ENCODE peak calls at places on chromosomes 6 and 20, in four cellular contexts. A, U, H and I are unnamed samples.

GRCh38 chr6:135182120-135182992 is 1.2 kb downstream of the MYB start:
- DNase-seq in A (no peak), U (no peak), H (peak; percentile 71), I (peak; percentile 30)

GRCh38 chr6:113732384-113732966 is 124.7 kb upstream of the MARCKS start:
- DNase-seq in U (no peak), A (peak; percentile 24), H (no peak), I (no peak)

GRCh38 chr6:118134257-118134656 is 227.2 kb downstream of the SLC35F1 start:
- DNase-seq in A (no peak), H (no peak), U (no peak), I (no peak)

GRCh38 chr6:152775441-152775840 is 24.8 kb downstream of the VIP start:
- DNase-seq in A (no peak), U (no peak), H (no peak), I (no peak)

GRCh38 chr6:117483645-117484016 is 1.2 kb downstream of the DCBLD1 start:
- DNase-seq in A (peak; percentile 44), U (no peak), H (peak; percentile 42), I (peak; percentile 59)

GRCh38 chr6:549901-550300 is 107.0 kb downstream of the HUS1B start:
- DNase-seq in H (no peak), A (no peak), U (no peak), I (no peak)

GRCh38 chr6:48111143-48111506 is at the start of gene PTCHD4:
- DNase-seq in A (peak; percentile 86), H (no peak), U (no peak), I (peak; percentile 10)

GRCh38 chr20:50163570-50164317 is 10.2 kb upstream of the PEDS1 start:
- DNase-seq in U (no peak), A (peak; percentile 47), H (peak; percentile 33), I (no peak)

GRCh38 chr20:13744403-13744802 is 40.3 kb downstream of the ESF1 start:
- DNase-seq in H (no peak), A (no peak), U (no peak), I (no peak)

GRCh38 chr6:53179961-53180651 is 31.5 kb upstream of the GCM1 start:
- DNase-seq in U (no peak), H (no peak), A (no peak), I (no peak)

GRCh38 chr6:128275681-128276080 is 244.7 kb downstream of the PTPRK start:
- DNase-seq in A (no peak), H (no peak), U (no peak), I (no peak)

GRCh38 chr6:98958791-98959190 is 11.0 kb upstream of the FBXL4 start:
- DNase-seq in A (no peak), H (no peak), U (no peak), I (no peak)
- TF ChIP-seq FOXK2 in A (no peak), H (no peak), U (no peak), I (no peak)

GRCh38 chr6:54730767-54731665 is 115.6 kb upstream of the FAM83B start:
- DNase-seq in H (no peak), U (no peak), A (no peak), I (no peak)
- TF ChIP-seq BHLHE40 in H (no peak), U (no peak), A (no peak), I (no peak)

GRCh38 chr20:46752639-46753235 is 43.3 kb downstream of the SLC2A10 start:
- DNase-seq in A (peak; percentile 63), U (no peak), H (peak; percentile 70), I (peak; percentile 47)
- TF ChIP-seq FOXK2 in A (no peak), U (no peak), H (no peak), I (no peak)

DNA sequence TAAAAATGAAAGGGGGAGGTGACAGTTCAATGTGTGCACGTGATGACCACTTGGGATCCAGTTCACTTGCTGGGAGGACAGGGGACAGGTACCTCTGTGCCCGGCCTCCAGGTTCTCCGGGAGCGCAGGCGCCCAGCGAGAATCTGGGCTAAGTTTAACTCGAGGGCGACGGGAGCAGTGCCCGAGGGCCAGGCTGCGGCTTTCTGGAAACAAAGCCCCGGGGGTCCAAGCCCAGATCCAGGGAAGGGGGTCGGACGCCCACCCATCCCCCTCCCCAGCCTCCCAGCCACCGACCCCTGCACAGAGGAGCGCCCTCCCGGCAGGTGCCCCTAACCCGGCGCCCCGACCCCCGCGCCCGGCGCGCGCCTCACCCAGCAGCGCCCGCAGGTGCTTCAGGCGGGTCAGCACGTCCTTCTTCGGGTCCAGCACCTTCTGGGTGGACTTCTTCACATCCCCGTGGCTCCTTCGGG is 405 bp downstream of the RALGAPA2 start:
- DNase-seq in H (no peak), A (peak; percentile 37), U (no peak), I (peak; percentile 21)
- TF ChIP-seq BHLHE40 in H (no peak), A (peak; percentile 58), U (no peak), I (no peak)

GRCh38 chr6:10630178-10630577 is 64.2 kb downstream of the C6orf52 start:
- DNase-seq in A (no peak), U (no peak), H (no peak), I (no peak)
- TF ChIP-seq FOXK2 in A (no peak), U (no peak), H (no peak), I (no peak)

GRCh38 chr6:170176621-170177382 is 114.1 kb downstream of the DLL1 start:
- DNase-seq in H (no peak), A (no peak), U (no peak), I (peak; percentile 57)
- TF ChIP-seq BHLHE40 in H (no peak), A (no peak), U (no peak), I (no peak)

GRCh38 chr6:13383280-13384163 is 55.2 kb upstream of the TBC1D7 start:
- DNase-seq in A (peak; percentile 21), U (peak; percentile 91), H (no peak), I (no peak)
- TF ChIP-seq FOXK2 in A (no peak), U (peak; percentile 50), H (no peak), I (no peak)